ENCODE peak calls at places on chromosomes 6 and 20, in eight cellular contexts. E is OCI-LY7, T is heart left ventricle, V is prostate gland, J is colonic mucosa, Y is right cardiac atrium, G is body of pancreas, I is ascending aorta. B is an unnamed sample.

GRCh38 chr6:150418825-150419594 is 50.2 kb downstream of the IYD start:
- DNase-seq in J (peak; percentile 75), G (peak; percentile 76), V (no peak), E (peak; percentile 47), T (peak; percentile 73), Y (peak; percentile 93), I (no peak), B (peak; percentile 73)

GRCh38 chr6:40623178-40623577 is 36.0 kb upstream of the LRFN2 start:
- DNase-seq in G (no peak), T (no peak), Y (no peak), V (no peak), E (no peak), I (no peak), J (no peak), B (no peak)

GRCh38 chr6:142845143-142845571 is 99.8 kb downstream of the HIVEP2 start:
- DNase-seq in Y (no peak), E (no peak), V (no peak), T (no peak), G (no peak), I (no peak), J (no peak), B (no peak)

GRCh38 chr6:170048615-170049256 is 242.1 kb downstream of the DLL1 start:
- DNase-seq in E (no peak), Y (peak; percentile 74), V (no peak), I (no peak), G (no peak), J (peak; percentile 58), T (peak; percentile 35), B (no peak)

GRCh38 chr6:37638414-37639079 is 59.1 kb downstream of the MDGA1 start:
- DNase-seq in I (no peak), J (no peak), V (no peak), G (no peak), E (no peak), T (no peak), Y (no peak), B (no peak)

GRCh38 chr6:118565317-118565960 is 17.3 kb downstream of the PLN start:
- DNase-seq in E (peak; percentile 82), J (no peak), T (no peak), V (no peak), I (no peak), G (no peak), Y (no peak), B (no peak)

GRCh38 chr6:138989098-138989983 is 1.3 kb upstream of the REPS1 start:
- DNase-seq in I (no peak), G (no peak), J (no peak), V (no peak), Y (no peak), E (no peak), T (no peak), B (no peak)

GRCh38 chr6:18530201-18530600 is 143.1 kb downstream of the RNF144B start:
- DNase-seq in V (no peak), Y (no peak), G (no peak), T (no peak), E (no peak), I (no peak), J (no peak), B (no peak)

GRCh38 chr6:76165471-76166221 is 93.2 kb upstream of the IMPG1 start:
- DNase-seq in J (no peak), T (no peak), E (no peak), G (no peak), Y (no peak), V (no peak), I (no peak), B (no peak)

GRCh38 chr6:5540375-5540774 is 279.1 kb downstream of the FARS2 start:
- DNase-seq in J (no peak), T (no peak), Y (no peak), V (no peak), I (no peak), G (no peak), E (no peak), B (no peak)

GRCh38 chr6:75775219-75775618 is 26.2 kb downstream of the MYO6 start:
- DNase-seq in V (no peak), I (no peak), T (no peak), G (no peak), J (no peak), E (no peak), Y (no peak), B (no peak)

GRCh38 chr6:166697113-166697512 is 70.1 kb upstream of the RPS6KA2 start:
- DNase-seq in G (no peak), Y (no peak), E (peak; percentile 49), J (no peak), V (no peak), I (no peak), T (no peak), B (no peak)

GRCh38 chr6:31586596-31586995 is 519 bp downstream of the LST1 start:
- DNase-seq in E (peak; percentile 57), V (no peak), I (no peak), T (peak; percentile 38), Y (peak; percentile 54), G (no peak), J (no peak), B (no peak)

GRCh38 chr6:156464100-156464878 is 312.9 kb upstream of the ARID1B start:
- DNase-seq in J (no peak), G (no peak), T (no peak), V (no peak), Y (no peak), E (no peak), I (no peak), B (no peak)

GRCh38 chr6:145875496-145876244 is 61.1 kb upstream of the FBXO30 start:
- DNase-seq in I (no peak), V (no peak), Y (no peak), T (no peak), J (no peak), E (no peak), G (no peak), B (no peak)

GRCh38 chr6:26033942-26034354 is 53.3 kb upstream of the HFE start:
- DNase-seq in G (no peak), J (no peak), T (no peak), I (peak; percentile 47), Y (peak; percentile 84), V (no peak), E (peak; percentile 75), B (no peak)

GRCh38 chr20:41643504-41643938 is 25.3 kb upstream of the CHD6 start:
- DNase-seq in V (peak; percentile 44), Y (peak; percentile 52), I (no peak), J (peak; percentile 45), G (peak; percentile 64), T (no peak), E (no peak), B (peak; percentile 57)

GRCh38 chr6:150072201-150072600 is 3.3 kb upstream of the ULBP3 start:
- DNase-seq in J (peak; percentile 93), V (peak; percentile 56), G (peak; percentile 79), Y (peak; percentile 73), T (no peak), E (peak; percentile 11), I (no peak), B (peak; percentile 85)

GRCh38 chr6:144936764-144937163 is 651.6 kb downstream of the UTRN start:
- DNase-seq in V (no peak), T (no peak), I (no peak), J (no peak), E (no peak), G (no peak), Y (no peak), B (no peak)

GRCh38 chr6:169692516-169692915 is 9.3 kb downstream of the WDR27 start:
- DNase-seq in Y (no peak), E (no peak), J (no peak), V (no peak), I (no peak), G (no peak), T (no peak), B (no peak)

GRCh38 chr20:11901127-11901526 is 16.6 kb upstream of the BTBD3 start:
- DNase-seq in G (no peak), Y (no peak), V (no peak), I (no peak), J (no peak), T (no peak), E (no peak), B (peak; percentile 68)

GRCh38 chr6:87917861-87918260 is 129.8 kb upstream of the SPACA1 start:
- DNase-seq in G (no peak), T (no peak), I (no peak), Y (no peak), E (peak; percentile 63), J (no peak), V (no peak), B (no peak)
- H3K4me3 ChIP-seq in G (no peak overlapping the region), T (no peak overlapping the region), I (no peak overlapping the region), Y (no peak overlapping the region), E (peak overlapping the region; percentile 11), J (no peak overlapping the region), V (no peak overlapping the region), B (no peak overlapping the region)

DNA sequence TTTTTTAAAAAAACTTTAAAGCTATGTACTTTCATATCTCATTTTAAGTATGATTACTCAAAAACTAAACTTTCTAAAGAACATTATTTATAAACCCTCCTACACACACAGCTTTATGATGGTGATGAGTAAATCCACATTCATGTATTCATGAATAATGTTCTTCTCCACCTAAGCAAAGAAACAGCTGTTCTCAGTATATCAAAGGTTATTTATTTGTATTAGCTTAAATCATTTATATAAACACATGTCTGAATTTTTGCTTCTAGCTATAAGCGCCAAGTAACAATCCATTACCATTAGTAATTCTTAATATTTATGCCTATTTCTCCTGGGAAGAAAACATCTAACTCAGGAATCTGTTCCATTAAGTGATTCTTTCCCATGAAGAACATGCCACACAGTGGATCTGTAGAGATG is 63.3 kb downstream of the SMLR1 start:
- DNase-seq in T (no peak), Y (no peak), J (no peak), G (no peak), I (no peak), E (no peak), V (no peak), B (peak; percentile 36)
- H3K27ac ChIP-seq in T (no peak overlapping the region), Y (no peak overlapping the region), J (no peak overlapping the region), G (no peak overlapping the region), I (no peak overlapping the region), E (no peak overlapping the region), V (no peak overlapping the region), B (no peak overlapping the region)

DNA sequence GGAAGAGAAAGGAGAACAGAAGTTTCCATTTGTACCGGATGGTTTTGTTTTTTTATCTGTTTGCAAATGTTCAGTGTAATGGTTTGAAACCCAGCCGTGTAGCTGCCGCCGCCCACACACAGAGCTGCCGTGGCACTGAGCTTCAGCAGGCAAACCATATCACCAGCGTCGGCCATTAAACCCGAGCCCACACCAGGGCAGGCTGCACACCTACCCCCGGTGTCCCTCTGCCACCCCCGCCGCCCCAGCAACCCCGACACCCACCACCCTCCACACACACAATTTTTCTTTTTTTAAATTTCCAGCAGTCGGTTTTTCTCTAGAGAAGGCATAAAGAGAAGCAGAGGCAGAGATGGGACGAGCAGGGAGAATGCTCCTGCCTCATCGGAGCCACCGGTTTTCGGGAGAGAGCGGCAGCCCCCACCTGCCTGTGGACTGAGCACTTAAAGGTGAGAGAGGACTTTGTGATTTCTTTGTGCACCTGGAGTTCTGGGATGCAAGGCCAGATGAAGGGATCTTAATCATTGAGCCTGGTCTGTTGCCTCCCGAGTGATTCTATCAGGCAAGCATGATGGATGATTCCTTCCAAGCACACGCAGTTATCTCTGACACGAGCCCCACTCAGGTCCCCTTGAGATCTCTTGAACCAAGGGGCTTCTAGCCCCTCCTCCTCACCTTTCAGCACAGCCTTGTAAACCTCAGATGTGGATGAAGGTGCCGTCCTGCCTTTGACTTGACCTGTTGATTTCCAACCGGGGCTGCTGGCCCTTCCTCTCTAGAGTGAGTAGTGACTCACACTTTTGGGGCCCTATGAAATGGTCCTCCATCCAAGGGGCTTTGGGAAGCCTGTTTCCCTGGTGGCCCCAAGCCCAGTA is 17.5 kb upstream of the ZNF831 start:
- DNase-seq in T (no peak), V (no peak), Y (peak; percentile 62), G (no peak), I (no peak), E (no peak), J (no peak), B (no peak)
- H3K4me3 ChIP-seq in T (no peak overlapping the region), V (no peak overlapping the region), Y (no peak overlapping the region), G (no peak overlapping the region), I (no peak overlapping the region), E (no peak overlapping the region), J (peak overlapping the region; percentile 3), B (no peak overlapping the region)

GRCh38 chr20:63542696-63543095 is 4.9 kb downstream of the SRMS start:
- DNase-seq in T (no peak), G (no peak), J (no peak), V (no peak), Y (no peak), I (no peak), E (no peak), B (no peak)
- H3K27ac ChIP-seq in T (no peak overlapping the region), G (no peak overlapping the region), J (no peak overlapping the region), V (no peak overlapping the region), Y (no peak overlapping the region), I (no peak overlapping the region), E (no peak overlapping the region), B (no peak overlapping the region)